ENCODE peak calls at places on chromosomes 6 and 20, in five cellular contexts. B is adipocyte; N is astrocyte of the spinal cord; V is activated T-helper 1 cell treated with anti-CD3 and anti-CD28 coated beads, Interleukin-2, amount 50 U/mL, for 16 hours; R is ELR. T is an unnamed sample.

GRCh38 chr20:14580426-14581074 is 243.1 kb upstream of the FLRT3 start:
- DNase-seq in B (no peak), N (no peak), V (no peak), R (no peak), T (no peak)

GRCh38 chr6:167331565-167331964 is 6.7 kb downstream of the TTLL2 start:
- DNase-seq in B (no peak), N (no peak), V (no peak), R (no peak), T (no peak)

GRCh38 chr6:13813621-13814175 is 659 bp downstream of the MCUR1 start:
- DNase-seq in B (peak), N (peak), V (no peak), R (peak), T (no peak)

GRCh38 chr6:121435444-121436069 is at the start of gene GJA1:
- DNase-seq in B (peak), N (peak), V (no peak), R (peak), T (no peak)

GRCh38 chr20:8646716-8647115 is 422.2 kb upstream of the PLCB4 start:
- DNase-seq in B (peak), N (peak), V (no peak), R (peak), T (no peak)

GRCh38 chr20:16803965-16804792 is 56.0 kb downstream of the OTOR start:
- DNase-seq in B (peak), N (peak), V (no peak), R (peak), T (no peak)

GRCh38 chr6:168252267-168252666 is 67.3 kb downstream of the DACT2 start:
- DNase-seq in B (no peak), N (no peak), V (no peak), R (no peak), T (no peak)

GRCh38 chr20:51469578-51470520 is 72.7 kb downstream of the NFATC2 start:
- DNase-seq in B (no peak), N (no peak), V (no peak), R (no peak), T (no peak)

GRCh38 chr6:82084324-82084920 is 163.1 kb downstream of the IBTK start:
- DNase-seq in B (no peak), N (no peak), V (no peak), R (no peak), T (no peak)

GRCh38 chr6:9921366-9921765 is 493.5 kb downstream of the TFAP2A start:
- DNase-seq in B (peak), N (no peak), V (no peak), R (peak), T (no peak)

GRCh38 chr20:57658447-57659130 is 38.4 kb upstream of the ZBP1 start:
- DNase-seq in B (no peak), N (no peak), V (no peak), R (no peak), T (no peak)

GRCh38 chr6:108361312-108361932 is 66.6 kb downstream of the AFG1L start:
- DNase-seq in B (no peak), N (no peak), V (no peak), R (peak), T (no peak)

GRCh38 chr20:24657211-24657610 is 187.8 kb downstream of the SYNDIG1 start:
- DNase-seq in B (peak), N (peak), V (no peak), R (peak), T (no peak)

GRCh38 chr20:57751411-57751810 is 41.6 kb upstream of the PMEPA1 start:
- DNase-seq in B (no peak), N (no peak), V (no peak), R (no peak), T (no peak)

GRCh38 chr20:10661261-10661660 is 12.5 kb downstream of the JAG1 start:
- DNase-seq in B (no peak), N (no peak), V (no peak), R (no peak), T (no peak)

GRCh38 chr6:131894735-131895424 is 56.3 kb downstream of the CCN2 start:
- DNase-seq in B (no peak), N (no peak), V (no peak), R (no peak), T (no peak)

GRCh38 chr6:135522975-135523692 is 25.6 kb upstream of the AHI1 start:
- DNase-seq in B (peak), N (no peak), V (no peak), R (peak), T (no peak)

GRCh38 chr6:15066433-15067337 is 179.2 kb upstream of the JARID2 start:
- DNase-seq in B (peak), N (peak), V (no peak), R (peak), T (no peak)

GRCh38 chr6:117290173-117290834 is 24.9 kb downstream of the VGLL2 start:
- DNase-seq in B (no peak), N (no peak), V (no peak), R (no peak), T (no peak)

GRCh38 chr6:134079406-134079921 is 27.0 kb upstream of the SLC2A12 start:
- DNase-seq in B (no peak), N (no peak), V (no peak), R (no peak), T (no peak)

GRCh38 chr6:158999154-158999668 is 791 bp downstream of the RSPH3 start:
- DNase-seq in B (no peak), N (peak), V (peak), R (peak), T (no peak)

GRCh38 chr6:134379086-134379485 is 61.2 kb upstream of the SGK1 start:
- DNase-seq in B (no peak), N (no peak), V (no peak), R (no peak), T (no peak)

GRCh38 chr6:162999575-163000285 is 272.0 kb downstream of the PACRG start:
- DNase-seq in B (peak), N (peak), V (no peak), R (peak), T (no peak)

GRCh38 chr20:34703573-34704176 is 469 bp upstream of the TP53INP2 start:
- DNase-seq in B (peak), N (peak), V (no peak), R (peak), T (no peak)

GRCh38 chr6:45116714-45117410 is 211.3 kb upstream of the RUNX2 start:
- DNase-seq in B (peak), N (peak), V (no peak), R (peak), T (no peak)

GRCh38 chr6:109458774-109459531 is 3.4 kb upstream of the MICAL1 start:
- DNase-seq in B (no peak), N (no peak), V (no peak), R (no peak), T (no peak)